ENCODE peak calls at places on chromosomes 2 and 18, in eight cellular contexts. E, Y, F, D, N, B, M and S are unnamed samples.

GRCh38 chr2:46657042-46657504 is 177.7 kb downstream of the TMEM247 start:
- DNase-seq in D (no peak), E (no peak), M (peak; percentile 32), N (no peak), B (peak; percentile 82), F (no peak), Y (peak; percentile 91), S (no peak)

GRCh38 chr2:47195149-47195548 is 40.0 kb upstream of the STPG4 start:
- DNase-seq in M (no peak), E (no peak), Y (no peak), F (no peak), B (no peak), N (no peak), D (no peak), S (no peak)

GRCh38 chr2:237293966-237294365 is 120.0 kb downstream of the COL6A3 start:
- DNase-seq in E (no peak), D (no peak), N (no peak), M (peak; percentile 71), Y (peak; percentile 25), B (no peak), F (no peak), S (no peak)

GRCh38 chr2:178409261-178409660 is 41.7 kb downstream of the PRKRA start:
- DNase-seq in D (no peak), F (no peak), B (no peak), N (no peak), Y (no peak), M (no peak), E (no peak), S (no peak)

GRCh38 chr2:85457877-85458316 is 39.4 kb downstream of the SH2D6 start:
- DNase-seq in F (peak; percentile 41), N (no peak), M (no peak), D (no peak), E (no peak), Y (no peak), B (no peak), S (no peak)

GRCh38 chr2:191636235-191636543 is 41.7 kb upstream of the NABP1 start:
- DNase-seq in B (no peak), M (peak; percentile 88), D (no peak), Y (peak; percentile 65), F (no peak), N (no peak), E (no peak), S (no peak)

GRCh38 chr2:15826273-15826717 is 114.1 kb upstream of the MYCN start:
- DNase-seq in B (no peak), F (no peak), Y (no peak), N (no peak), D (no peak), M (no peak), E (no peak), S (no peak)

GRCh38 chr2:196584903-196585302 is 54.6 kb upstream of the CCDC150 start:
- DNase-seq in D (no peak), N (no peak), F (no peak), E (no peak), B (no peak), M (no peak), Y (no peak), S (no peak)

GRCh38 chr2:217756375-217757107 is 246.3 kb downstream of the TNS1 start:
- DNase-seq in E (peak; percentile 78), Y (peak; percentile 68), D (peak; percentile 60), F (peak; percentile 61), M (peak; percentile 64), N (peak; percentile 58), B (peak; percentile 53), S (peak; percentile 48)

DNA sequence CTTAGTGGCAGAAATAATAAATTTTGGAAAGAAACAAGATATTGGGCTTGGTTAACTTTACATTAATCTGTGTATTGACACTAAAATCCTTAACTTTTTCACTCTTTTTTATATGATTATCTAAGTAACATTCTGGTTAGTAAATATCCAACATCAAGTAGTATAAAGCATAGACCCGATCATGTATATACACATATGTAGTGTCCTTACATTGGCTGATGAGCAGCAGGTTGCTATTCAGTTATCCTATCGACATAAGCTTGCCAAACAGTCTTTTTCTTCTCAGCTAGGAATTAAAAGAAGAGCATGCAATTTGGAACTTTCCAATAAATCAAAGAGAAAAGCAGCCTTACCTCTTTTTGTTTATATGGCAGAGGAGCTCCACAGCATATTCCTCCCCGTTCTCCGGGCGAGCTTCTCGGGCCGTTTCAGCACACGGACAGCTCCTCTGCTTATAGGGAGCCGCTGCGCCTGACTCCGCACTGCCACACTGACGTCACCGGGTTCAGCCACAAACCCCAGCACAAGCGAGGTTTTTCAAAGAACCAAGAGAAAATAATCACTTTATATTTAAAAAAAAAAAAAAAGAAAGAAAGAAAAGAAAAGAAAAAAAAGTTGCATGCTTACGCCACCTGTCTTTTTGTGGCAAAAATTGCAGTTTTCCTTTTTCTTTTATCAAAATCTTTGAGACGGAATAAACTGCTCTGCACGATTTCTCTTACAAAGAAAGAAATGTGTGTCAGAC is at the start of gene SCG2:
- DNase-seq in E (peak; percentile 82), Y (peak; percentile 95), N (peak; percentile 82), M (peak; percentile 96), D (no peak), F (peak; percentile 61), B (peak; percentile 74), S (no peak)
- H3K4me3 ChIP-seq in E (no peak within 1 kb of the TSS), Y (no peak within 1 kb of the TSS), N (no peak within 1 kb of the TSS), M (no peak within 1 kb of the TSS), D (no peak within 1 kb of the TSS), F (no peak within 1 kb of the TSS), B (no peak within 1 kb of the TSS), S (no peak within 1 kb of the TSS)

DNA sequence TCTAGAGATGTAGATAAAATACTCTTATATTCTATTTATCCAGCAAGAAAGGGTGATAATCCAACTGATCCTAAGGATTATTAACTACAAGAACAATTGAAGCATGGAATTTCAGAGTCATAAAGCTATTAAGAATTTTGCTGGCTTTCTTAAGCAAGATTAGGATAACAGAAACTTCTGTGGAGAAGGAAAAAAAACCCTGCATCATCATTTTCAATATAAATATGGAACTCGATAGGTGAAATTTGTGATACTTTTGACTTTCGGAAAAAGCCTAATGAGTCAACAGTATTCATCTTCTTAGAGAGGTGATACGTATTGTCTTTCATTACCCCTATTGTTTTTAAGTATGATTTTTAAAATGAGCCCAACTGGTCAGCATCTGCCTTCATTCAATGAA is 593.3 kb downstream of the CPS1 start:
- DNase-seq in Y (no peak), B (no peak), D (no peak), E (no peak), F (no peak), M (no peak), N (no peak), S (no peak)
- H3K9me3 ChIP-seq in Y (no peaks in the 10 kb centered on the region), B (no peaks in the 10 kb centered on the region), D (no peaks in the 10 kb centered on the region), E (no peaks in the 10 kb centered on the region), F (no peaks in the 10 kb centered on the region), M (peaks cover 2% of the 10 kb centered on the region), N (no peaks in the 10 kb centered on the region), S (no peaks in the 10 kb centered on the region)

GRCh38 chr2:63862802-63863201 is 21.1 kb downstream of the UGP2 start:
- DNase-seq in D (no peak), Y (no peak), M (peak; percentile 48), F (no peak), E (no peak), B (no peak), N (no peak), S (no peak)
- H3K36me3 ChIP-seq in D (peaks cover 8% of the 10 kb centered on the region), Y (peaks cover 35% of the 10 kb centered on the region), M (peaks cover 10% of the 10 kb centered on the region), F (peaks cover 68% of the 10 kb centered on the region), E (no peaks in the 10 kb centered on the region), B (peaks cover 42% of the 10 kb centered on the region), N (peaks cover 60% of the 10 kb centered on the region), S (peaks cover 54% of the 10 kb centered on the region)

DNA sequence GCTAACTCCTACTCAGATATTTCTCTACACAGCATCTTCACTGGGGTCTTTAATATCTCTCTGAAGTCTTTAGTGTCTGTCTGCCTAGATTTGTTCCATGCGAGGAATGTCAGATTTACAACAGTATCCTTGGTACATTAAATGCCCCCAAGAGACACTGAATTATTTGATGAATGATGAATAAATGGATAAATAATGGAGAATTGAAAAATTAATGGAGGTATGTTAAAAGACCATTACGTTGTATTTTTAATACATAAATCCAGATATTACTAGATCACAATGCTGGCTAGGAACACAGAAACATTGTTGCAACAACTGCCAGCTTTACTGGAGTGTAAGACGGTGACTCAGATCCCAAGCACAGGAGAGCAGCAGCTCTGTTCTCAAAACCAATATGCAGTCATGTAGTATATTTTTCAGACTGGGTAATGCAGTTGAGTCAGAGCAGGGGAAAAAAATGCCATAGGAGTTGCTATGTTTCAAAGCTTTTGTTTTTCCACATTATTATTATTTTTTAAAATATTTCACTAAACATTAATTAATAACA is 388.0 kb upstream of the SYT4 start:
- DNase-seq in D (no peak), M (peak; percentile 94), N (no peak), Y (peak; percentile 80), B (no peak), E (no peak), F (no peak), S (no peak)
- H3K4me3 ChIP-seq in D (no peak overlapping the region), M (no peak overlapping the region), N (no peak overlapping the region), Y (no peak overlapping the region), B (no peak overlapping the region), E (no peak overlapping the region), F (no peak overlapping the region), S (no peak overlapping the region)

GRCh38 chr2:173159794-173160463 is 84.3 kb downstream of the MAP3K20 start:
- DNase-seq in E (no peak), B (peak; percentile 98), N (peak; percentile 93), M (peak; percentile 99), Y (peak; percentile 99), F (peak; percentile 71), D (no peak), S (no peak)

GRCh38 chr2:173161516-173161915 is 85.9 kb downstream of the MAP3K20 start:
- DNase-seq in E (no peak), N (no peak), F (no peak), Y (no peak), D (no peak), M (no peak), B (no peak), S (no peak)

GRCh38 chr2:173161040-173161439 is 85.4 kb downstream of the MAP3K20 start:
- DNase-seq in Y (no peak), B (no peak), F (no peak), D (no peak), N (no peak), M (peak; percentile 8), E (no peak), S (no peak)

GRCh38 chr2:173160618-173161017 is 85.0 kb downstream of the MAP3K20 start:
- DNase-seq in D (no peak), B (no peak), E (no peak), F (no peak), N (no peak), Y (no peak), M (no peak), S (no peak)

DNA sequence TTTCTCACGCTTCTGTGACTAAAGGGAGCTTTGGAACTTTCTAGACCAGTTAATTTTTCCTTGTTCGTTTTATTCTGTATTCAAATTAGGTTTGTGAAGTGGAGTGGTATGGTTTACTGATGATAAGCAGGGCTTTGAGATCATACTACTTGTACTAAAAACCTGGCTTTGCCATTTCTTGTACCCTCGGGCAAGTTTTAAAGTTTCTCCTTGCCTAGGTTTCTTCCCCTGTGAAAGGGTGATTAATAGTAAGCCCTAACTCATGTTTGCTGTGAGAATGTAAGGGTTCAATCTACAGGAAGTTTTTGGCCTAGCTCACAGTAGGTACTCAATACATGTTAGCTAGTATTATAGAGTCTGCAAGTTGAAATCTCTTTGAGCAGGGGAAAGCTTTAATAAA is 82.2 kb downstream of the MAP3K20 start:
- DNase-seq in N (no peak), D (no peak), F (no peak), M (no peak), Y (no peak), E (no peak), B (no peak), S (no peak)
- H3K9me3 ChIP-seq in N (no peaks in the 10 kb centered on the region), D (no peaks in the 10 kb centered on the region), F (no peaks in the 10 kb centered on the region), M (no peaks in the 10 kb centered on the region), Y (no peaks in the 10 kb centered on the region), E (no peaks in the 10 kb centered on the region), B (no peaks in the 10 kb centered on the region), S (no peaks in the 10 kb centered on the region)